ENCODE peak calls at places on chromosomes 4 and X, in eight cellular contexts. Z is CD8-positive, alpha-beta memory T cell; H is colonic mucosa; W is Peyer's patch; X is CD8-positive, alpha-beta T cell; Q is cardiac muscle cell; J is lung; Y is PC-3. N is an unnamed sample.

GRCh38 chr4:88382621-88383020 is 4.0 kb downstream of the HERC6 start:
- DNase-seq in Z (peak; percentile 71), H (no peak), W (no peak), X (peak; percentile 14), Q (no peak), J (no peak), Y (no peak), N (peak; percentile 31)

GRCh38 chr4:8835521-8836365 is 35.9 kb downstream of the HMX1 start:
- DNase-seq in Z (no peak), H (no peak), W (peak; percentile 24), X (no peak), Q (no peak), J (no peak), Y (no peak), N (no peak)

GRCh38 chr4:156977435-156978160 is 6.0 kb upstream of the PDGFC start:
- DNase-seq in Z (no peak), H (no peak), W (no peak), X (no peak), Q (no peak), J (no peak), Y (no peak), N (no peak)

GRCh38 chrX:22203186-22203585 is 69.5 kb upstream of the CBLL2 start:
- DNase-seq in Z (no peak), H (no peak), W (no peak), X (no peak), Q (no peak), J (no peak), Y (no peak), N (no peak)

GRCh38 chr4:88144866-88145300 is 13.6 kb downstream of the ABCG2 start:
- DNase-seq in Z (no peak), H (no peak), W (no peak), X (no peak), Q (no peak), J (no peak), Y (peak; percentile 89), N (peak; percentile 49)

GRCh38 chr4:3805026-3805425 is 38.8 kb downstream of the ADRA2C start:
- DNase-seq in Z (no peak), H (no peak), W (no peak), X (no peak), Q (no peak), J (no peak), Y (no peak), N (no peak)

GRCh38 chrX:30610050-30610449 is 32.5 kb upstream of the TASL start:
- DNase-seq in Z (no peak), H (no peak), W (no peak), X (no peak), Q (no peak), J (no peak), Y (no peak), N (no peak)

GRCh38 chr4:2243682-2244380 is 1.9 kb upstream of the HAUS3 start:
- DNase-seq in Z (no peak), H (peak; percentile 53), W (no peak), X (no peak), Q (peak; percentile 55), J (peak; percentile 48), Y (no peak), N (no peak)

GRCh38 chrX:154043003-154043402 is 23.3 kb upstream of the IRAK1 start:
- DNase-seq in Z (no peak), H (no peak), W (no peak), X (no peak), Q (no peak), J (no peak), Y (no peak), N (no peak)

GRCh38 chr4:83216856-83217683 is 67.5 kb downstream of the COQ2 start:
- DNase-seq in Z (no peak), H (no peak), W (no peak), X (no peak), Q (no peak), J (no peak), Y (no peak), N (no peak)

GRCh38 chr4:112127736-112128322 is 17.4 kb upstream of the FAM241A start:
- DNase-seq in Z (no peak), H (no peak), W (no peak), X (no peak), Q (no peak), J (no peak), Y (peak; percentile 59), N (no peak)

GRCh38 chr4:33060873-33061542 is 2340.8 kb downstream of the PCDH7 start:
- DNase-seq in Z (no peak), H (peak; percentile 34), W (peak; percentile 53), X (no peak), Q (peak; percentile 79), J (no peak), Y (peak; percentile 69), N (peak; percentile 10)

GRCh38 chr4:163251204-163251603 is 81.2 kb downstream of the NPY1R start:
- DNase-seq in Z (no peak), H (no peak), W (no peak), X (no peak), Q (peak; percentile 22), J (no peak), Y (peak; percentile 32), N (no peak)

GRCh38 chr4:78560296-78560963 is 8.9 kb downstream of the ANXA3 start:
- DNase-seq in Z (no peak), H (no peak), W (no peak), X (no peak), Q (no peak), J (no peak), Y (peak; percentile 60), N (no peak)

GRCh38 chr4:18248611-18249010 is 227.1 kb upstream of the LCORL start:
- DNase-seq in Z (no peak), H (no peak), W (no peak), X (no peak), Q (no peak), J (no peak), Y (no peak), N (no peak)

GRCh38 chr4:78217557-78217956 is 160.4 kb downstream of the FRAS1 start:
- DNase-seq in Z (no peak), H (no peak), W (no peak), X (no peak), Q (no peak), J (no peak), Y (no peak), N (no peak)

GRCh38 chr4:53885668-53886067 is 178.7 kb downstream of the CHIC2 start:
- DNase-seq in Z (no peak), H (no peak), W (no peak), X (no peak), Q (no peak), J (no peak), Y (no peak), N (no peak)
- H3K27ac ChIP-seq in Z (no peak overlapping the region), H (no peak overlapping the region), W (no peak overlapping the region), X (no peak overlapping the region), Q (no peak overlapping the region), J (no peak overlapping the region), Y (no peak overlapping the region), N (no peak overlapping the region)

DNA sequence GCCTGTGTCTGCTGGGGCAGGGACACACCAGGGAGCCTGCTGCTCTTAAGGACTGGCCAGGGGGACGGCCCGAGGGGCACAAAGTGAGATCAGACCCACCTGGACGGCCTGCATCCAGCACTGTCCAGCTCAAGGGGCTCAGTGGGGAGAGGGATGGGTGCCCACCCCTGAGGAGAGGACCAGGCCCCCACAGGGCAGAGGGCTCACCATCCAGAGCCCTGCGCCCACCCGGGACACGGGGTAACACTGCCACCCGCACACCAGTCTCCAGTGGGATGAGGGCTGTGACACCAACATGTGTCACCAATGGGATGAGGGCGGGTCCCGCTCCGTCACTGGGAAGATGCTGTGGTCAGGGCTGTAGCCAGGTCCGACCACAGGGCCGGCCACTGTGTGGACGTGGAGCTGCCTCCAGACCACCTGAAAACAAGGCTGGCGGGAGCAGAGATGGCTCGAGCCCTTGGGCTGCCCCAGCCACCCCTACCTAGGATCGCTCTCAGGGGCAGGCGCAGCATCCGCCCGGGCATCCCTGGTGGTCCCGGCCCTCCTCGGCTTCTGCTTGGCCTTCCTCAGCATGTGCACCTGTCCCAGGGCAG is 13.1 kb downstream of the DGKQ start:
- DNase-seq in Z (no peak), H (no peak), W (no peak), X (no peak), Q (no peak), J (no peak), Y (no peak), N (no peak)
- H3K27ac ChIP-seq in Z (no peak overlapping the region), H (no peak overlapping the region), W (no peak overlapping the region), X (no peak overlapping the region), Q (no peak overlapping the region), J (no peak overlapping the region), Y (no peak overlapping the region), N (no peak overlapping the region)

GRCh38 chr4:42637104-42637503 is 19.8 kb downstream of the ATP8A1 start:
- DNase-seq in Z (no peak), H (no peak), W (no peak), X (no peak), Q (no peak), J (no peak), Y (no peak), N (no peak)

GRCh38 chr4:42638993-42639392 is 17.9 kb downstream of the ATP8A1 start:
- DNase-seq in Z (no peak), H (no peak), W (no peak), X (no peak), Q (no peak), J (no peak), Y (no peak), N (no peak)

GRCh38 chr4:42636591-42636990 is 20.3 kb downstream of the ATP8A1 start:
- DNase-seq in Z (no peak), H (no peak), W (no peak), X (no peak), Q (no peak), J (no peak), Y (no peak), N (no peak)

GRCh38 chr4:42637861-42638260 is 19.0 kb downstream of the ATP8A1 start:
- DNase-seq in Z (no peak), H (no peak), W (no peak), X (no peak), Q (no peak), J (no peak), Y (no peak), N (no peak)

GRCh38 chr4:42638276-42638675 is 18.6 kb downstream of the ATP8A1 start:
- DNase-seq in Z (no peak), H (no peak), W (no peak), X (no peak), Q (no peak), J (no peak), Y (peak; percentile 9), N (no peak)
- H3K27ac ChIP-seq in Z (no peak overlapping the region), H (peak overlapping the region; percentile 0), W (peak overlapping the region; percentile 22), X (no peak overlapping the region), Q (no peak overlapping the region), J (no peak overlapping the region), Y (no peak overlapping the region), N (no peak overlapping the region)

DNA sequence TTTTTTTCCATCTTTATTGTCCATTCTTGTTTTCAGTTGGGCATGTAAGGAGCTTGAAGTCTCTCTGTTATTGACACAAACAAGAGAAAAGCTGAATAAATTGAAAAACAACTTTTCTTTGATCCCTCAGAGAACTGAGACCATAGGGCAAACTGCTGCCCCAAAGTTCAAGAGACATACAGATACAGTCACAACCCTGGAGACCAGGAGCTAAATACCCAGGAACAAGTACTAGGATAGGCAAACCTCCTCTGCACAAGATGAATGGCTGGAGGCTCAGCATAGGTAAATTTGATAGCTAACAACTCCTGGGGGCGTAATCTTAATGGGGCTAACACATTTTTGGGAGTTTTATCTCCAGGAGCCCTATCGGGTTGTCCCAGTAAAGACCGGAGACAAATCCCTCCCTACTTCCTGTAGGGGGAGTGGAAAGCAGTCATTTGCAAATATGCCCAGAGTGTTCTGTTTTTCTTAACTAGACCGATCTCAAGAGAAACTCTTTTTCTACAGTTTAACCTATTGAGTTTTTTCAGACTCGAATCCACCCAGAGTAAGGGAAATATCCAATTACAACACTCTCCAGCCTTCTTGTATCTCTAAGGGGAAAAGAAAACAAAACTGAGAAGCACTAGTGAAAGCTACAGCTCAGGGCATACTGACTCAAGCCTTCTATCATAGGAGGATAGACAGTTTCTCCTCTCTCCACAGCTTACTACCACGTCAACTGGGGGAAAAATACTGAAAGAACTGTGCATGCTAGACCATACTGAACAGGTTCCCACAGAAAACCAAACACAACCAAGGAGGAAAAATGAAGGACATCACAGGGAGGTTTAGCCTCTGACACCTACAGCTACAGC is 23.1 kb downstream of the MAGEA8 start:
- DNase-seq in Z (no peak), H (no peak), W (no peak), X (no peak), Q (no peak), J (no peak), Y (no peak), N (no peak)
- H3K27ac ChIP-seq in Z (no peak overlapping the region), H (no peak overlapping the region), W (no peak overlapping the region), X (no peak overlapping the region), Q (no peak overlapping the region), J (no peak overlapping the region), Y (no peak overlapping the region), N (no peak overlapping the region)